ENCODE peak calls at places on chromosomes 1 and 21, in ten cellular contexts. R is body of pancreas, V is HCT116, Y is GM12891, K is lower leg skin, O is stomach, T is tibial nerve, L is endothelial cell of umbilical vein, I is gastrocnemius medialis, U is sigmoid colon. A is an unnamed sample.

GRCh38 chr21:25342811-25343210 is 264.5 kb downstream of the MRPL39 start:
- DNase-seq in T (no peak), U (no peak), Y (no peak), K (no peak), L (no peak), O (no peak), V (no peak), I (no peak), R (no peak), A (no peak)

GRCh38 chr1:53321366-53321765 is 6.5 kb downstream of the LRP8 start:
- DNase-seq in I (no peak), O (no peak), T (no peak), U (no peak), Y (no peak), R (no peak), L (peak), V (no peak), K (no peak), A (no peak)

GRCh38 chr1:64240209-64240608 is 36.8 kb downstream of the UBE2U start:
- DNase-seq in L (no peak), Y (no peak), K (no peak), O (no peak), U (no peak), R (no peak), T (no peak), V (no peak), I (no peak), A (no peak)

GRCh38 chr21:39048064-39048463 is 135.2 kb downstream of the PSMG1 start:
- DNase-seq in L (peak), Y (no peak), U (peak), R (no peak), I (no peak), K (no peak), T (no peak), O (no peak), V (no peak), A (no peak)

GRCh38 chr1:229230893-229231753 is 39.8 kb upstream of the RAB4A start:
- DNase-seq in K (peak), Y (no peak), O (no peak), L (no peak), R (no peak), I (no peak), V (peak), T (no peak), U (peak), A (no peak)

GRCh38 chr1:31714442-31715096 is 10.8 kb upstream of the COL16A1 start:
- DNase-seq in I (peak), V (no peak), R (peak), L (peak), O (peak), T (peak), U (peak), Y (no peak), K (peak), A (no peak)

GRCh38 chr1:94542088-94542671 is 621 bp upstream of the F3 start:
- DNase-seq in V (no peak), Y (peak), I (peak), U (peak), R (peak), O (peak), T (peak), K (peak), L (peak), A (no peak)

GRCh38 chr1:227764019-227764391 is 28.8 kb downstream of the SNAP47 start:
- DNase-seq in R (no peak), K (no peak), I (no peak), V (no peak), Y (no peak), O (no peak), U (no peak), T (no peak), L (no peak), A (no peak)

GRCh38 chr1:12593621-12594066 is 24.4 kb downstream of the DHRS3 start:
- DNase-seq in K (peak), U (peak), Y (no peak), O (no peak), T (peak), V (no peak), I (peak), L (no peak), R (no peak), A (no peak)

GRCh38 chr21:46347203-46347550 is 23.2 kb downstream of the PCNT start:
- DNase-seq in K (no peak), U (no peak), I (no peak), Y (no peak), R (no peak), T (no peak), L (peak), V (no peak), O (no peak), A (no peak)

GRCh38 chr1:227318003-227318851 is at the start of gene CDC42BPA:
- DNase-seq in Y (peak), O (peak), T (peak), K (peak), L (peak), R (peak), I (peak), V (peak), U (peak), A (peak)

GRCh38 chr1:203548917-203549708 is 55.2 kb downstream of the OPTC start:
- DNase-seq in T (no peak), O (no peak), L (no peak), Y (no peak), K (no peak), U (no peak), V (no peak), R (no peak), I (no peak), A (no peak)

GRCh38 chr1:36924282-36924791 is 110.0 kb downstream of the GRIK3 start:
- DNase-seq in K (peak), O (peak), U (peak), R (peak), V (no peak), L (peak), T (peak), I (no peak), Y (peak), A (peak)

GRCh38 chr1:106571109-106571508 is 485.4 kb upstream of the PRMT6 start:
- DNase-seq in I (no peak), K (no peak), O (no peak), U (no peak), L (no peak), Y (no peak), V (no peak), T (no peak), R (no peak), A (no peak)

GRCh38 chr1:2544875-2545638 is 11.1 kb upstream of the TNFRSF14 start:
- DNase-seq in O (peak), L (no peak), T (no peak), R (no peak), Y (no peak), V (no peak), K (no peak), U (no peak), I (no peak), A (no peak)

GRCh38 chr1:2547210-2548067 is 8.7 kb upstream of the TNFRSF14 start:
- DNase-seq in T (peak), O (no peak), V (no peak), Y (peak), I (no peak), U (no peak), K (no peak), R (no peak), L (no peak), A (peak)

GRCh38 chr1:2545754-2546514 is 10.2 kb upstream of the TNFRSF14 start:
- DNase-seq in I (peak), U (peak), Y (peak), O (peak), L (peak), T (peak), K (peak), V (peak), R (peak), A (peak)

GRCh38 chr1:2546515-2547209 is 9.5 kb upstream of the TNFRSF14 start:
- DNase-seq in L (peak), Y (peak), K (peak), R (peak), V (peak), T (peak), I (peak), O (peak), U (peak), A (peak)

GRCh38 chr1:2548068-2548589 is 8.0 kb upstream of the TNFRSF14 start:
- DNase-seq in Y (peak), I (peak), V (peak), K (peak), T (peak), U (peak), L (peak), O (peak), R (peak), A (peak)
- TF ChIP-seq POLR2A in Y (no peak), I (no peak), V (no peak), K (no peak), T (no peak), U (no peak), L (no peak), O (no peak), R (no peak), A (no peak)

GRCh38 chr1:78664763-78665162 is 15.1 kb downstream of the IFI44 start:
- DNase-seq in R (no peak), O (no peak), L (no peak), K (no peak), I (no peak), Y (no peak), U (no peak), V (no peak), T (no peak), A (no peak)

GRCh38 chr1:78667939-78668338 is 18.3 kb downstream of the IFI44 start:
- DNase-seq in L (no peak), T (no peak), U (no peak), K (no peak), I (no peak), O (no peak), V (no peak), R (no peak), Y (no peak), A (no peak)

GRCh38 chr1:78663916-78664315 is 14.3 kb downstream of the IFI44 start:
- DNase-seq in T (no peak), V (no peak), I (no peak), R (no peak), Y (no peak), O (no peak), L (no peak), U (no peak), K (no peak), A (no peak)

GRCh38 chr1:78668427-78668826 is 18.8 kb downstream of the IFI44 start:
- DNase-seq in I (no peak), T (no peak), L (no peak), R (no peak), U (no peak), O (no peak), Y (no peak), V (no peak), K (no peak), A (no peak)

DNA sequence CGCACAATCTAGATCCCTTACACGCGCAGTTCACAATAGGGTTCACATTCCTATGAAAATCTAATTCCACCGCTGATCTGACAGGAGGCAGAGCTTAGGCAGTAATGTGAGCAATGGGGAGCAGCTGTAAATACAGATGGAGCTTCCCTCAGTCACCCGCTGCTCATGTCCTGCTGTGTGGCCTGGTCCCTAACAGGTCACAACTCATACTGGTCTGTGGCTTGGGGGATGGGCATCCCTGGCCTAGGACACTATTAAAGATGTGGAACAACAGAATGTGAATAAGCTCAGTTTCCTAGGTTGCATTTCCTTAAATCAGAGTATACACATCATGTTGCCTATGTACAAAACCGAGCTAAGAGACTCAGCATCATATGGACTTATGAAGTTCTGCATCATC is 16.2 kb downstream of the IFI44 start:
- DNase-seq in O (no peak), R (no peak), Y (no peak), L (no peak), T (no peak), K (no peak), V (no peak), U (no peak), I (no peak), A (no peak)
- TF ChIP-seq POLR2A in O (no peak), R (no peak), Y (no peak), L (no peak), T (no peak), K (no peak), V (no peak), U (no peak), I (no peak), A (peak)

DNA sequence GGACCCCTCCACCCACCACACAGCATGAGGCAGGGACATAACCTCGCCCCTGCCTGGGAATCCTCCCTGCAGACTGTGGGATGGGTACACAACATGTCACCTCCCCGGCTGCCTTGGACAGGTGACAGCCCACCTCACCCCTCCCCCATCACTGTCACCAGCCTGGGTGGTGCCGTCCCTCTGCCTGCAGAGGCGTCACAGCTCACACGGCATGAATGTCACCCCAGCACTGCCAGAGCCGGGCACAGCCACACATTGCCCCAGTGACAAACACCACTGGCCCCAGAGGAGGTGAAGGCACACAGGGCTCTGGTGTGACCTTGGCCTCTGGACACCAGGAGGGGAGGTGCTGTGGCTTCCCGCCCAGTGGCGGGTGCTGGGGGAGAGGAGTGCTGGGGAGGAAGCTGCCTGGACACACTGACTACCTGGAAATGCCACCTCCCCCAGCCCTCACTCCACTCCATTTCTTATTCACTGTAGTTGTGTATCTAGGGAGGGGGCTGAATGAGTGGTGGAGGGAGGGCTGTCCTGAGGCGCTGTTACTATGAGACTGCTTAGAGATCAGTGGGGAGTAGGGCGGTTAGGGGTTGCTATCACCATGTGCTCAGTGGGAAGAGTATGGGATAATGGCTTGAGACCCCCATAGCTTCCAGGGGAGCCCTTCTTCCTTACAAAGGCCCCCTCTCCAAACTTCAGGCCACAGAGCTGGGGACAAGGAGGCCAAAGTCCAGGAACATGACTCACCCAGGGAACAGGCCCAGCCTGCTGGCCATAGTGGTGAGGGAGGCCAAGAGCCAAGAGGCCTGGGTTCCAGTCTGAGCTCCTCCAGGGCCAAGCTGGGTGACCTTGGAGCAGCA is 40.3 kb downstream of the AHDC1 start:
- DNase-seq in T (no peak), K (peak), V (no peak), L (no peak), I (peak), O (peak), R (peak), Y (no peak), U (peak), A (no peak)
- TF ChIP-seq POLR2A in T (no peak), K (no peak), V (no peak), L (no peak), I (peak), O (no peak), R (peak), Y (no peak), U (no peak), A (no peak)

GRCh38 chr1:920506-920905 is 3.2 kb upstream of the SAMD11 start:
- DNase-seq in U (no peak), V (no peak), K (no peak), R (no peak), Y (no peak), L (no peak), I (no peak), O (no peak), T (no peak), A (no peak)
- TF ChIP-seq POLR2A in U (no peak), V (no peak), K (no peak), R (no peak), Y (no peak), L (no peak), I (no peak), O (no peak), T (no peak), A (no peak)

A was measured in GM12892.